ENCODE peak calls at places on chromosomes 11 and 22, in five cellular contexts. X is uterus, J is upper lobe of right lung, W is keratinocyte, M is GM12878. K is an unnamed sample. For H3K4me1 and H3K36me3, the result is how much of the 10 kb centered on the place peaks cover.

GRCh38 chr11:18700375-18700774 is 1.8 kb downstream of the TMEM86A start:
- DNase-seq in X (no peak), J (no peak), W (no peak), M (no peak), K (no peak)

GRCh38 chr22:28019881-28020861 is 101.1 kb upstream of the PITPNB start:
- DNase-seq in X (peak), J (peak), W (no peak), M (no peak), K (peak)

GRCh38 chr11:35082322-35083180 is 56.4 kb upstream of the CD44 start:
- DNase-seq in X (peak), J (peak), W (peak), M (peak), K (peak)

GRCh38 chr22:43289551-43289963 is 53.6 kb downstream of the SCUBE1 start:
- DNase-seq in X (no peak), J (no peak), W (no peak), M (no peak), K (no peak)

GRCh38 chr11:111101836-111102235 is 143.7 kb upstream of the POU2AF2 start:
- DNase-seq in X (no peak), J (no peak), W (no peak), M (no peak), K (no peak)

GRCh38 chr11:95652002-95652472 is 137.5 kb downstream of the FAM76B start:
- DNase-seq in X (no peak), J (no peak), W (no peak), M (no peak), K (no peak)

GRCh38 chr11:2445107-2445947 is 519 bp downstream of the KCNQ1 start:
- DNase-seq in X (no peak), J (peak), W (no peak), M (no peak), K (no peak)

GRCh38 chr22:20251491-20251890 is 16.6 kb downstream of the RTN4R start:
- DNase-seq in X (no peak), J (no peak), W (no peak), M (no peak), K (no peak)

GRCh38 chr11:13765886-13766285 is 97.4 kb downstream of the FAR1 start:
- DNase-seq in X (no peak), J (no peak), W (no peak), M (no peak), K (no peak)

GRCh38 chr11:61972112-61972795 is 4.8 kb upstream of the FTH1 start:
- DNase-seq in X (no peak), J (peak), W (no peak), M (no peak), K (no peak)

GRCh38 chr22:48944756-48945620 is 882.7 kb downstream of the BRD1 start:
- DNase-seq in X (no peak), J (peak), W (no peak), M (no peak), K (no peak)

GRCh38 chr11:47258317-47258902 is 614 bp downstream of the NR1H3 start:
- DNase-seq in X (no peak), J (no peak), W (no peak), M (no peak), K (no peak)

GRCh38 chr11:75565221-75565814 is 3.3 kb downstream of the SERPINH1 start:
- DNase-seq in X (peak), J (no peak), W (no peak), M (no peak), K (peak)

GRCh38 chr11:93717501-93717900 is 23.8 kb downstream of the TAF1D start:
- DNase-seq in X (no peak), J (no peak), W (no peak), M (no peak), K (no peak)

GRCh38 chr22:45648320-45649070 is 23.1 kb upstream of the ATXN10 start:
- DNase-seq in X (no peak), J (peak), W (no peak), M (no peak), K (no peak)

GRCh38 chr22:25780673-25781072 is 38.7 kb downstream of the MYO18B start:
- DNase-seq in X (no peak), J (no peak), W (no peak), M (no peak), K (no peak)

GRCh38 chr11:118098996-118099837 is 12.5 kb upstream of the SMIM35 start:
- DNase-seq in X (no peak), J (peak), W (no peak), M (no peak), K (no peak)

GRCh38 chr11:26931248-26931631 is 62.7 kb upstream of the FIBIN start:
- DNase-seq in X (no peak), J (no peak), W (no peak), M (no peak), K (peak)

GRCh38 chr22:27620367-27621154 is 181.0 kb downstream of the MN1 start:
- DNase-seq in X (no peak), J (no peak), W (no peak), M (no peak), K (no peak)

GRCh38 chr11:68353118-68353517 is 40.7 kb downstream of the LRP5 start:
- DNase-seq in X (no peak), J (no peak), W (no peak), M (no peak), K (no peak)

GRCh38 chr11:1054143-1055108 is 17.9 kb upstream of the MUC6 start:
- DNase-seq in X (peak), J (peak), W (no peak), M (no peak), K (no peak)

GRCh38 chr22:42611076-42611475 is 3.6 kb downstream of the POLDIP3 start:
- DNase-seq in X (no peak), J (no peak), W (no peak), M (no peak), K (no peak)

GRCh38 chr11:797300-798092 is 585 bp downstream of the SLC25A22 start:
- DNase-seq in X (peak), J (peak), W (no peak), M (no peak), K (peak)

GRCh38 chr11:44606472-44606871 is 41.0 kb downstream of the CD82 start:
- DNase-seq in X (no peak), J (no peak), W (no peak), M (no peak), K (no peak)
- H3K4me1 ChIP-seq in X (under half), J (under half), W (under half), M (half or more), K (half or more)

GRCh38 chr11:119346605-119347004 is at the start of gene MFRP:
- DNase-seq in X (no peak), J (no peak), W (no peak), M (no peak), K (no peak)
- H3K36me3 ChIP-seq in X (under half), J (under half), W (under half), M (under half), K (under half)

DNA sequence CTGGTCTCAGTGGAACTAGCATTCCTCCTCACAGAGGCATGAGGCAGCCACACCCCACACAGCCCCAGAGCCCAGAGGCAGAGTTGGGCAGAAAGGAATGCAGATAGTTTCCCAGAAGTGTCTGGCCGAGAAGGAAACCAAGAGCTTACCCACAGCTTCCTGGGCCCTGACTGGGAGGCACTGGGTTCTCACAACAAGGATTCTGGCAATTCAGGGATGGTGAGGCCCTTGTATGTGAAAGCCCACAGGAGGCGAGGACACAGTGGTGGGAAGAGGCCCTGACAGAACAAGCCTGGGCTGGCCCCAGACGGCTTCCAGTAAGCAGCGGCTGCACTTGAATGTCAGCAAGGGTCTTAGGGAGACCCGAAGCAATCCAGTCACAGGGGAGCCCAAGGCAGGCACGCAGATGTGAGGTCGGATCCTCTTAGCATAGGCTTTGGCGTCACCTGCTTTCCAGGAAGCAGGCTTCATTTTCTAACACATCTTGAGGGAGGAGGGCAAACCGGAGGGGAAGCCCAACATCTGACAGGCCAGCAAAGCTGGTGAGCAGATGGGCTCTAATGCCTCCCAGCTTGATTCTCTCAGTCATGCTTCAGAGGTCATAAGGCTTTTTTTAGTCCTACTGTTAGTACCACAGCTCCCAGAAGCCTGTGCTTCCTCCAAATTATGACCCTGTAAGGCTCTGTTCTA is 78.3 kb upstream of the AKIP1 start:
- DNase-seq in X (peak), J (peak), W (no peak), M (peak), K (no peak)
- TF ChIP-seq CTCF in X (no peak), J (no peak), W (no peak), M (peak), K (no peak)

GRCh38 chr11:64244966-64245365 is 1.8 kb downstream of the PPP1R14B start:
- DNase-seq in X (no peak), J (no peak), W (no peak), M (no peak), K (no peak)

GRCh38 chr11:64241175-64241429 is 207 bp downstream of the FKBP2 start:
- DNase-seq in X (no peak), J (no peak), W (no peak), M (peak), K (no peak)

GRCh38 chr11:64244107-64244506 is 2.6 kb downstream of the PPP1R14B start:
- DNase-seq in X (no peak), J (no peak), W (no peak), M (no peak), K (no peak)

GRCh38 chr11:64241430-64242153 is 697 bp downstream of the FKBP2 start:
- DNase-seq in X (peak), J (peak), W (peak), M (no peak), K (peak)

DNA sequence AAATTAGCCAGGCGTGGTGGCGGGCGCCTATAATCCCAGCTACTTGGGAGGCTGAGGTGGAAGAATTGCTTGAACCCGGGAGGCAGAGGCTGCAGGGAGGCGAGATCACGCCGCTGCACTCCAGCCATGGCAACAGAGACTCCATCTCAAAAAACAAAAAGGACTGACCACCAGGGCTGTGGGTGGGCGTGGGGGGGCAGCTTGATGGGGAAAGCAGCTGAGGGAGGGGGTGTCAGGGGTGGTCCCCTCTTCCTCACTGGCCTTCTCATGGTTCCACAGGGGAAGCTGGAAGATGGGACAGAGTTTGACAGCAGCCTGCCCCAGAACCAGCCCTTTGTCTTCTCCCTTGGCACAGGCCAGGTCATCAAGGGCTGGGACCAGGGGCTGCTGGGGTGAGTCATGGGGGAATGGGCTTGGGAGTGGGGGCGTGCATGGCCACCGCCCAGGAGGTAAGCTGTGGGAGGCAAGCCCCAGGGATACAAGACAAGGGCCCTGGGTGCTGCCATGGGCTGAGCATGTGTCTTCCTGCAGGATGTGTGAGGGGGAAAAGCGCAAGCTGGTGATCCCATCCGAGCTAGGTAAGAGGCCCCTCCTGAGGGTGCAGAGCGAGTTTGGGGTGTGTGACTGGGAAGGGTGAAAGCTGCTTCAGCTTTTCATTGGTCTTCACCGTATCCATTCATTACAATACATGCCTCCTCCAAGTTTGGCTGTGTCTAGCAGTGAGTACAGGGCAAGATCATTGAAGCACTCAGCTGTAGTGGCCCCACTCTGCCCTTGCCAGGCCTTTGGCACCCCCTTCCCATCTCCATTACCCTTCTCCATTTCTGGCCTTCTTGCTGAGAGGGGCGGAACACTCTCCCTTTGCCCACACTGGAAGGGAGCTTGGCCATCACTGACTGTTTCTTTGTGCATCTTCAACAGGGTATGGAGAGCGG is 2.3 kb downstream of the FKBP2 start:
- DNase-seq in X (no peak), J (peak), W (no peak), M (no peak), K (no peak)
- H3K4me1 ChIP-seq in X (under half), J (under half), W (under half), M (under half), K (half or more)

GRCh38 chr22:21970037-21970799 is 12.4 kb downstream of the TOP3B start:
- DNase-seq in X (no peak), J (no peak), W (no peak), M (no peak), K (no peak)

GRCh38 chr22:21970800-21971617 is 11.6 kb downstream of the TOP3B start:
- DNase-seq in X (no peak), J (no peak), W (no peak), M (no peak), K (no peak)

GRCh38 chr22:21972806-21973205 is 9.8 kb downstream of the TOP3B start:
- DNase-seq in X (no peak), J (no peak), W (no peak), M (no peak), K (no peak)

GRCh38 chr22:21972293-21972779 is 10.3 kb downstream of the TOP3B start:
- DNase-seq in X (no peak), J (no peak), W (no peak), M (no peak), K (no peak)

DNA sequence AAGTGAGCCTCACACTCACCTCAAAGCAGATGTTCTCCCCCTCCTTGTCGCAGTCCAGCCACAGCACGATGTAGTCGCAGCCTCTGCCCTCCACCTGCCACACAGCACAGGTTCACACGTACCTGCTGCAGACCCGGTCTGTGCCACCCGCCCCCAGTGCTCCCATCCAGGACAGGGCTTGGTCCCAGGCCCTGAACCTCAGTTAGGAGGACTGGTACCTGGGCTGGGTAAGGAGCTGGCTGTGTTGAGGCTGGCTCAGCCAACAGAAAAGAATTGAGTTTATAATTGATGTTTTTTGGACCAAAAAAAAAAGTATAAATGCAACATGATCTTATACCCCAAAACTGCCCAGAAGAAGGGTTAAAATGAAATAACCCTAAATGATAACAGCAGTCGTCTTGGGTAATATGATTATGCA is 10.7 kb downstream of the TOP3B start:
- DNase-seq in X (no peak), J (no peak), W (no peak), M (no peak), K (no peak)
- H3K36me3 ChIP-seq in X (under half), J (half or more), W (half or more), M (under half), K (half or more)

DNA sequence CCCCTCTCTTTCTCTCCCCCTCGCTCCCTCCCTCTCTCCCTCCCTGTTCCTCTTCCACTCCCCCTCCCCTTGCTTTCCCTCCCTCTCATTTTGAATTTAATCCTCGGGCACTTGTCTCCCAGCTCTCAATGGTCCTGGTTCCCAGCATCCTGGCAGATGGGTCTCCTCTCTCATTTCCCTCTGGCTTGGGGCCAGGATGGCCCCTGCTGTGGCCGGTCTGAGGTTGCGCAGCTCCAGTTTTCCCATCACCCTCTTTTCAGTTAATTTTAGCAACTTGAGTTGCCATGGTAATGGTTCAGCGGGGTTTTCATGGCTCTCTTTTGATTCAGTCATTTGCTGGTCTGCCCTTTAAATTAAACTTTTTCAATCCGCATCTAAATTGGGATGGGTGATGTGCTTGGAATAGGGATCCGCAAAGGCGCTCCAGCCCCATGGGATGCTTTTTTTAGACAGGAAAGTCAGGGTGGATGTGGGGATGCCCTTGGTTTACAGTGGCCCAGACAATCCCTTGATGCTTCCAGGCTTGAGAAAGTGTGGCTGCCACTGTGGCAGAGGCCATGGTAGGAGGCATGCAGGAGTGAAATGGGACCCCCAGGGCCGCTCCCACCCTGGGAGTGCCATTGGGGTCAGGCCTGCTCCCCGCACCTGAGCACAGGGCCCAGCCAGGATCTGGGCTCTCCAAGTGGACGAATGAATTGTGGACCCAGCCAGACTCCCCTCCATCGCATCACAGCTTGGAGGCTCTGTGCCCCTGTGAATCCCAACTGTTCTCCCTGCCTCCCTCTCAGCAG is 76.0 kb downstream of the COMMD9 start:
- DNase-seq in X (no peak), J (no peak), W (no peak), M (no peak), K (no peak)
- TF ChIP-seq CTCF in X (no peak), J (no peak), W (no peak), M (no peak), K (no peak)